ENCODE peak calls at places on chromosomes 2 and 18, in ten cellular contexts. H is skeletal muscle cell; K is heart right ventricle; I is renal cortical epithelial cell; L is activated CD8-positive, alpha-beta memory T cell treated with anti-CD3 and anti-CD28 coated beads, Interleukin-2, amount 50 U/mL, for 48 hours; C is fibroblast of mammary gland; A is dermis blood vessel endothelial cell; T is AG04450; J is upper lobe of right lung; W is mucosa of descending colon. E is an unnamed sample.

GRCh38 chr2:127078028-127078427 is 28.9 kb downstream of the BIN1 start:
- DNase-seq in I (no peak), T (no peak), W (no peak), L (no peak), H (no peak), A (no peak), C (no peak), J (no peak), K (no peak), E (no peak)

GRCh38 chr2:144583741-144584453 is 64.0 kb upstream of the ZEB2 start:
- DNase-seq in I (peak), A (no peak), H (peak), K (no peak), T (peak), J (no peak), C (peak), L (no peak), W (no peak), E (peak)

GRCh38 chr2:112621792-112622527 is 23.8 kb upstream of the SLC20A1 start:
- DNase-seq in T (no peak), A (no peak), K (no peak), C (peak), L (no peak), H (peak), J (no peak), I (peak), W (no peak), E (no peak)

GRCh38 chr18:52903858-52904257 is 563.9 kb downstream of the DCC start:
- DNase-seq in K (peak), J (no peak), I (peak), A (no peak), H (no peak), W (peak), L (no peak), C (peak), T (no peak), E (no peak)

GRCh38 chr2:223109341-223109740 is 57.4 kb downstream of the KCNE4 start:
- DNase-seq in H (peak), A (no peak), L (no peak), T (no peak), C (peak), K (no peak), J (no peak), W (no peak), I (peak), E (no peak)

GRCh38 chr2:86704482-86704971 is 15.6 kb upstream of the RMND5A start:
- DNase-seq in C (peak), J (no peak), T (peak), W (peak), L (no peak), A (peak), H (peak), K (peak), I (peak), E (peak)

GRCh38 chr2:101803945-101804696 is 106.6 kb downstream of the MAP4K4 start:
- DNase-seq in J (no peak), L (no peak), I (peak), A (no peak), T (no peak), W (no peak), C (peak), K (no peak), H (no peak), E (no peak)

GRCh38 chr2:62192811-62193210 is 3.1 kb upstream of the B3GNT2 start:
- DNase-seq in I (no peak), A (no peak), C (no peak), T (no peak), J (no peak), K (no peak), H (no peak), L (no peak), W (no peak), E (no peak)

GRCh38 chr2:170255971-170256370 is 78.0 kb downstream of the MYO3B start:
- DNase-seq in J (no peak), I (peak), T (peak), C (peak), K (no peak), H (no peak), L (no peak), W (no peak), A (no peak), E (peak)

GRCh38 chr2:28868611-28869010 is 1.5 kb downstream of the TRMT61B start:
- DNase-seq in L (no peak), T (no peak), H (no peak), K (no peak), A (no peak), J (no peak), W (no peak), I (no peak), C (no peak), E (no peak)

GRCh38 chr18:3924455-3924854 is 474.5 kb downstream of the TGIF1 start:
- DNase-seq in T (no peak), W (no peak), J (no peak), A (no peak), L (no peak), I (no peak), H (no peak), C (peak), K (no peak), E (no peak)

GRCh38 chr2:46023165-46023854 is 273.9 kb upstream of the EPAS1 start:
- DNase-seq in H (no peak), W (no peak), L (no peak), T (no peak), K (no peak), A (no peak), C (no peak), J (no peak), I (no peak), E (no peak)

GRCh38 chr2:26268184-26268583 is 23.4 kb downstream of the HADHB start:
- DNase-seq in H (no peak), T (no peak), A (no peak), L (no peak), I (no peak), J (no peak), C (peak), K (no peak), W (no peak), E (no peak)

GRCh38 chr2:183519371-183520056 is 395.3 kb downstream of the NUP35 start:
- DNase-seq in K (no peak), C (no peak), J (no peak), H (no peak), W (peak), I (no peak), A (no peak), L (no peak), T (no peak), E (no peak)

GRCh38 chr18:29626094-29626493 is 1416.4 kb downstream of the DSC3 start:
- DNase-seq in H (no peak), K (no peak), A (no peak), I (no peak), W (no peak), L (no peak), J (no peak), C (no peak), T (no peak), E (no peak)

GRCh38 chr2:46650556-46651001 is 171.2 kb downstream of the TMEM247 start:
- DNase-seq in A (peak), K (peak), I (peak), L (peak), H (no peak), T (peak), C (peak), W (peak), J (no peak), E (no peak)

GRCh38 chr2:182117203-182117602 is 131.6 kb downstream of the PPP1R1C start:
- DNase-seq in C (no peak), H (no peak), T (no peak), I (peak), L (no peak), J (no peak), K (no peak), W (no peak), A (no peak), E (peak)

GRCh38 chr2:162919111-162919510 is 80.5 kb upstream of the KCNH7 start:
- DNase-seq in C (no peak), A (no peak), K (no peak), I (no peak), L (no peak), H (no peak), T (no peak), W (no peak), J (no peak), E (no peak)

E was measured in epithelial cell of proximal tubule.